ENCODE peak calls at places on chromosomes 5 and 9, in seven cellular contexts. P is H9; E is T-helper 22 cell; U is activated T-helper 2 cell treated with anti-CD3 and anti-CD28 coated beads, Interferon-gamma antibody, Interleukin-2, Interleukin-4, amounts not matched to agents 10 μg/mL and 5 μg/mL and 100 μg/mL, durations not matched to agents 14 hours and 24 hours and 36 hours; N is activated naive CD4-positive, alpha-beta T cell treated with anti-CD3 and anti-CD28 coated beads, Interleukin-2, amount 50 U/mL, for 72 hours; T is pancreas; O is left cardiac atrium. Q is an unnamed sample.

GRCh38 chr9:35490155-35490909 is 421 bp downstream of the RUSC2 start:
- DNase-seq in P (peak; percentile 51), E (no peak), U (no peak), N (peak; percentile 7), T (peak; percentile 55), O (peak; percentile 39), Q (no peak)

GRCh38 chr9:79664375-79664825 is 92.6 kb downstream of the TLE4 start:
- DNase-seq in P (no peak), E (no peak), U (no peak), N (no peak), T (no peak), O (no peak), Q (no peak)

GRCh38 chr9:124708633-124709032 is 62.5 kb downstream of the NR6A1 start:
- DNase-seq in P (no peak), E (no peak), U (no peak), N (no peak), T (no peak), O (no peak), Q (no peak)

GRCh38 chr5:59661939-59662615 is 231.4 kb downstream of the PDE4D start:
- DNase-seq in P (no peak), E (no peak), U (no peak), N (no peak), T (no peak), O (no peak), Q (no peak)

GRCh38 chr9:126514037-126514821 is 99.5 kb upstream of the LMX1B start:
- DNase-seq in P (peak; percentile 82), E (peak; percentile 18), U (peak; percentile 55), N (peak; percentile 76), T (no peak), O (peak; percentile 80), Q (no peak)

GRCh38 chr5:15092801-15093200 is 221.2 kb upstream of the ANKH start:
- DNase-seq in P (no peak), E (no peak), U (no peak), N (no peak), T (no peak), O (no peak), Q (no peak)

GRCh38 chr5:107781451-107781850 is 110.7 kb upstream of the EFNA5 start:
- DNase-seq in P (no peak), E (no peak), U (no peak), N (no peak), T (no peak), O (no peak), Q (no peak)

GRCh38 chr5:39187873-39188731 is 31.3 kb downstream of the FYB1 start:
- DNase-seq in P (no peak), E (no peak), U (no peak), N (no peak), T (no peak), O (no peak), Q (no peak)

GRCh38 chr5:98492258-98492657 is 281.2 kb upstream of the RGMB start:
- DNase-seq in P (no peak), E (no peak), U (no peak), N (no peak), T (no peak), O (no peak), Q (no peak)

GRCh38 chr5:141876628-141877477 is 1.4 kb downstream of the PCDH1 start:
- DNase-seq in P (no peak), E (no peak), U (no peak), N (no peak), T (peak; percentile 66), O (no peak), Q (no peak)

GRCh38 chr5:912356-913091 is 19.8 kb downstream of the TRIP13 start:
- DNase-seq in P (no peak), E (peak; percentile 88), U (peak; percentile 43), N (peak; percentile 28), T (no peak), O (no peak), Q (no peak)

GRCh38 chr5:41670854-41671791 is 160.7 kb upstream of the PLCXD3 start:
- DNase-seq in P (peak; percentile 34), E (no peak), U (no peak), N (no peak), T (no peak), O (no peak), Q (no peak)

GRCh38 chr9:127828262-127829031 is 25.8 kb downstream of the FPGS start:
- DNase-seq in P (peak; percentile 96), E (no peak), U (no peak), N (no peak), T (peak; percentile 81), O (peak; percentile 92), Q (no peak)

GRCh38 chr9:128635266-128636023 is 21.2 kb downstream of the DYNC2I2 start:
- DNase-seq in P (peak; percentile 96), E (no peak), U (no peak), N (no peak), T (peak; percentile 94), O (peak; percentile 94), Q (no peak)

GRCh38 chr5:76813982-76814562 is 4.8 kb upstream of the F2RL1 start:
- DNase-seq in P (no peak), E (no peak), U (no peak), N (no peak), T (no peak), O (no peak), Q (no peak)

GRCh38 chr9:90821697-90822096 is 20.1 kb downstream of the SYK start:
- DNase-seq in P (no peak), E (no peak), U (no peak), N (no peak), T (no peak), O (no peak), Q (no peak)

GRCh38 chr5:18772475-18772874 is 1138.2 kb downstream of the TAF11L14 start:
- DNase-seq in P (no peak), E (no peak), U (no peak), N (no peak), T (no peak), O (no peak), Q (no peak)

GRCh38 chr5:59346514-59346913 is 547.0 kb downstream of the PDE4D start:
- DNase-seq in P (no peak), E (no peak), U (no peak), N (no peak), T (no peak), O (no peak), Q (no peak)

GRCh38 chr5:77322406-77322805 is 111.9 kb downstream of the PDE8B start:
- DNase-seq in P (peak; percentile 58), E (no peak), U (no peak), N (no peak), T (no peak), O (no peak), Q (no peak)

GRCh38 chr5:15002183-15002582 is 130.6 kb upstream of the ANKH start:
- DNase-seq in P (no peak), E (no peak), U (no peak), N (no peak), T (no peak), O (no peak), Q (no peak)

GRCh38 chr9:70600479-70600878 is 186.0 kb upstream of the KLF9 start:
- DNase-seq in P (no peak), E (no peak), U (no peak), N (no peak), T (no peak), O (peak; percentile 66), Q (no peak)

GRCh38 chr9:118533850-118534249 is 829.6 kb downstream of the TLR4 start:
- DNase-seq in P (no peak), E (no peak), U (no peak), N (no peak), T (no peak), O (no peak), Q (no peak)

GRCh38 chr5:38780950-38781349 is 64.9 kb upstream of the OSMR start:
- DNase-seq in P (no peak), E (no peak), U (no peak), N (no peak), T (no peak), O (peak; percentile 81), Q (no peak)

GRCh38 chr5:146704949-146705665 is 173.4 kb downstream of the PPP2R2B start:
- DNase-seq in P (no peak), E (no peak), U (no peak), N (no peak), T (no peak), O (no peak), Q (no peak)